ENCODE peak calls at places on chromosomes 1 and 21, in six cellular contexts. W is heart right ventricle, C is nephron progenitor cell, V is uterus, L is GM10248, G is PC-9. Y is an unnamed sample.

GRCh38 chr1:30523055-30524020 is 200.0 kb downstream of the MATN1 start:
- DNase-seq in W (peak; percentile 53), C (no peak), V (peak; percentile 11), L (no peak), G (peak; percentile 55), Y (no peak)

GRCh38 chr1:36638268-36638667 is 155.6 kb upstream of the CSF3R start:
- DNase-seq in W (no peak), C (no peak), V (no peak), L (no peak), G (no peak), Y (no peak)

GRCh38 chr1:179554394-179554793 is 21.4 kb downstream of the NPHS2 start:
- DNase-seq in W (no peak), C (no peak), V (no peak), L (no peak), G (no peak), Y (no peak)

GRCh38 chr1:1063945-1064831 is 9.9 kb downstream of the RNF223 start:
- DNase-seq in W (peak; percentile 35), C (peak; percentile 76), V (peak; percentile 60), L (peak; percentile 90), G (peak; percentile 83), Y (peak; percentile 95)

GRCh38 chr21:26732442-26733221 is 112.6 kb downstream of the ADAMTS1 start:
- DNase-seq in W (peak; percentile 36), C (peak; percentile 61), V (peak; percentile 54), L (no peak), G (no peak), Y (no peak)

GRCh38 chr1:45647248-45648021 is 23.6 kb upstream of the CCDC17 start:
- DNase-seq in W (peak; percentile 22), C (no peak), V (no peak), L (no peak), G (no peak), Y (no peak)

GRCh38 chr1:68745006-68745405 is 248.1 kb upstream of the DEPDC1 start:
- DNase-seq in W (no peak), C (no peak), V (no peak), L (no peak), G (no peak), Y (no peak)

GRCh38 chr1:201218409-201218808 is 27.8 kb downstream of the IGFN1 start:
- DNase-seq in W (no peak), C (no peak), V (peak; percentile 9), L (no peak), G (peak; percentile 9), Y (no peak)

GRCh38 chr1:56491441-56491840 is 87.9 kb downstream of the PLPP3 start:
- DNase-seq in W (no peak), C (no peak), V (no peak), L (no peak), G (no peak), Y (no peak)

GRCh38 chr1:215673943-215674342 is 106.8 kb downstream of the KCTD3 start:
- DNase-seq in W (no peak), C (no peak), V (no peak), L (no peak), G (no peak), Y (no peak)

GRCh38 chr1:215677112-215677511 is 110.0 kb downstream of the KCTD3 start:
- DNase-seq in W (no peak), C (no peak), V (no peak), L (no peak), G (no peak), Y (no peak)

GRCh38 chr1:215667796-215668195 is 100.7 kb downstream of the KCTD3 start:
- DNase-seq in W (no peak), C (no peak), V (no peak), L (no peak), G (no peak), Y (peak; percentile 9)

GRCh38 chr1:215669806-215670485 is 102.8 kb downstream of the KCTD3 start:
- DNase-seq in W (no peak), C (no peak), V (no peak), L (no peak), G (no peak), Y (no peak)

DNA sequence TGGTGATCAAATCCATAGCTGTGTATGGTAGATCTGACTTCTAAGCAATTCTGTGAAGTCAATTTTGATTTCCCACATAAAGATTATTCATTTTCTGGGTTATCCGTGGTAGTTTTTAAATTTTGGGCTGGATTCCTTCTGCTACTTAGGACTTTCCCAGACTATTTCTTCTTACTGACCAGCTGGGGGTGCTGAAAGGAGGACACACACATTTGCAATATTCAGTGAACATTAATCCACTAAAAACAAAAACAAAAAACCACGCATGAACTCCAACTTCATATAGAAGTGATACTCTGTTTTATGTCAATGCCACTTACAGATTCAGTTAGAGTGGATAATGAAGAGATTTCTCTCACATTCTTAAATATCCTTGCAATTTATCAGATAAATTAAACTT is 105.4 kb downstream of the KCTD3 start:
- DNase-seq in W (no peak), C (no peak), V (no peak), L (no peak), G (no peak), Y (no peak)
- TF ChIP-seq CTCF in W (no peak), C (no peak), V (no peak), L (no peak), G (no peak), Y (no peak)

DNA sequence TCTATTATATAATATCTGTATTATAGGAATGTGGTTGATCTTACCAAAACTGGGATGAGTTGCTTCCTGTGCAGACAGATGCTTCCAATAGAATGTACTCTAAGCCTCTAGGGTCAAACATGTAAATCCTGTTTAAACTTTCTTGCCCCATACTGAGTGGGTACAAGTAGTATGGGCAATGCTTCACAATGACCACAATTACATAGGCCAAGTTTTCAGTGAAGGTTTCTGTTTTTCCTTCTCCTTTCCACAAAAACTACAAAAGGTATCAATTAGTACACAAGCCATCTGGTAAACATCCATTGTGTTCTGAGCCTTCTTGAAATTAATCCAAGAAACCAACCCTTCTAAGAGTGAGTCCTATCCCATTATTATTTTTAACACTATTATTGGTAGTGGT is 16.8 kb downstream of the OTUD7B start:
- DNase-seq in W (no peak), C (no peak), V (no peak), L (no peak), G (no peak), Y (no peak)
- TF ChIP-seq CTCF in W (no peak), C (no peak), V (no peak), L (no peak), G (no peak), Y (no peak)

GRCh38 chr1:170067253-170067819 is 7.2 kb downstream of the KIFAP3 start:
- DNase-seq in W (no peak), C (no peak), V (no peak), L (peak; percentile 7), G (no peak), Y (no peak)
- TF ChIP-seq CTCF in W (no peak), C (no peak), V (no peak), L (peak; percentile 15), G (no peak), Y (peak; percentile 43)

DNA sequence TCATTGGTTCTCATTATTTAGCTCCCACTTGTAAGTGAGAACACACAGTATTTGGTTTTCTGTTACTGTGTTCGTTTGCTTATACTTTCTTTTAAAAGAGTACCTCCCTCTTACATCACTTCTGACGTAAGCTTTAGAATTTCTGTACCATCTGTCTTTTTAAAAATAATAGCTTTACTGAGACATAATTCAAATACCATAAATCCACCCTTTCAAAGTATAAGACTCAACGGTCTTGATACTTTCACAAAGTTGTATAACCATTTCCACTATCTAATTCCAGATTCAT is 104.9 kb downstream of the HLCS start:
- DNase-seq in W (no peak), C (no peak), V (no peak), L (no peak), G (no peak), Y (no peak)
- TF ChIP-seq CTCF in W (no peak), C (no peak), V (no peak), L (no peak), G (no peak), Y (no peak)

GRCh38 chr1:218996362-218996761 is 177.3 kb upstream of the LYPLAL1 start:
- DNase-seq in W (no peak), C (no peak), V (no peak), L (no peak), G (no peak), Y (no peak)
- TF ChIP-seq CTCF in W (no peak), C (no peak), V (peak; percentile 14), L (no peak), G (peak; percentile 36), Y (no peak)

DNA sequence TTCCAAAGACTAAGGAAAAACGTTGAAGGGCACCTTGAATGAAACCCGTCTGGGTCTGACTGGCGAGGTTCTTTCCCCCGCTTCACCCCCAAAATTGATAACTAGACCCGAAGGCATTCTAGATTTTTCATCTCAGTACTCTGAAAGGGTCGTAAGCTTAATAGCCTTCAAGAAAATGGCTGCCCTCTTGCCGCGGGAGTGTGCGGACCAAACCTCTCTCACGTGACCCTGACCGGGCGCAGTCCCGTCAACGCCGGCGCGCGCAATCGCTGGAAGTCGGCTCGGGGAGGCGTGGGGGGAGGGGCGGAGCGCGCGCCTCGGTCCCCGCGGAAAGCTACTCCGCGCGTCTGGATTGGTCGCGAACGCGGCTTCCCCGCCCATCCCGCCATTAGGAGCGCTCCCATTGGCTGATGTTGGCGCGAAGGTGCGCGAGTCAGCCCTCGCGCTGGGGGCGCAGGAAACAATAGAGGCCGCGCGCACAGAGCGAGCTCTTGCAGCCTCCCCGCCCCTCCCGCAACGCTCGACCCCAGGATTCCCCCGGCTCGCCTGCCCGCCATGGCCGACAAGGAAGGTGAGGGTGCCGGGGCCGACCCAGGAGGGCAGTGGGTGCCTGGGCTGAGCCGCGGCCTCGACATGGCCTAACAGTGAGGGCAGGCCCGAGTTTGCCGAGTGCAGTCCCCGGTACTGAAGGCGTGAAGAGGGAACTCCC is at the start of gene RBBP4:
- DNase-seq in W (peak; percentile 97), C (peak; percentile 98), V (peak; percentile 98), L (peak; percentile 98), G (peak; percentile 85), Y (peak; percentile 97)
- TF ChIP-seq CTCF in W (no peak), C (no peak), V (peak; percentile 9), L (no peak), G (no peak), Y (no peak)

DNA sequence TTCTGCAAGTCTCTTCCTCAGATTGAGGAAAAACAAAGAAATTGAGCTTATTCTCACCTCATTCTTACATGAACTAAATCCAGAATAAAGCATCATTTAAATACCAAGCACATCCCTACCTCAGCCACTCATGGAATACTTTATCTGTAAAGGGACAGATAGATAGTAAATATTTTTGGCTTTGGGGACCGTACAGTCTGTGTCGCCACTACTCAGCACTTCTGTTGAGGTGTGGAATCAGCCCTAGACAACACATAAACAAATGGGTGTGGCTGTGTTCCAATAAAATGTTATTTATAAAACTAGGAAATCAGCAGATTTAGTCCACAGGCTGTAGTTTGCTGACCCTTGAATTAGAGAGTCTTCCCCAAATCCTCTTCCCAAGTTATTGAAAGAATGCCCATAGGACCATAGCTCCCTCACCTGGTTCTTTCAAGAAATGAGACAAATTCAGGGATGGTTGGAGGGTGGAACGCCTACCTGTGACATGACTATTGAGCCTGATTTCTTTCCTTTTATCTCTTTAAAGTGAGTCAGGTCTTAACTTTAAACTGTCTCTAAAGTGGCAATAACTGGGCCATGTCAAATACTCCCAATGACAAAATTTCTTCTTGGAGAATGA is 878.5 kb downstream of the USP25 start:
- DNase-seq in W (no peak), C (no peak), V (no peak), L (no peak), G (no peak), Y (no peak)
- TF ChIP-seq CTCF in W (no peak), C (no peak), V (no peak), L (no peak), G (peak; percentile 33), Y (no peak)

GRCh38 chr1:199079994-199080393 is 441.2 kb downstream of the PTPRC start:
- DNase-seq in W (no peak), C (no peak), V (no peak), L (no peak), G (no peak), Y (no peak)
- TF ChIP-seq CTCF in W (no peak), C (no peak), V (no peak), L (no peak), G (no peak), Y (no peak)

GRCh38 chr1:16924919-16925477 is 3.3 kb downstream of the CROCC start:
- DNase-seq in W (no peak), C (no peak), V (no peak), L (no peak), G (no peak), Y (peak; percentile 33)
- TF ChIP-seq CTCF in W (no peak), C (no peak), V (no peak), L (no peak), G (no peak), Y (no peak)

Y was measured in GM13977.